ENCODE peak calls at places on chromosomes 5 and 9, in nine cellular contexts. Z is memory B cell; U is activated naive CD4-positive, alpha-beta T cell; D is foreskin keratinocyte; O is lower leg skin; A is OCI-LY7; B is amniotic stem cell; C is NCI-H524; X is natural killer cell treated with Interleukin-12 subunit alpha and Interleukin-12 subunit beta and Interleukin-15 and Interleukin-18, amount 100 ng/mL, for 72 hours. F is an unnamed sample.

GRCh38 chr9:89878687-89879086 is 273.9 kb downstream of the GADD45G start:
- DNase-seq in Z (no peak), U (no peak), D (no peak), O (peak), A (no peak), B (no peak), C (peak), X (no peak), F (no peak)

GRCh38 chr9:137488330-137488653 is 29.2 kb upstream of the NSMF start:
- DNase-seq in Z (no peak), U (no peak), D (no peak), O (no peak), A (no peak), B (no peak), C (peak), X (no peak), F (no peak)

GRCh38 chr9:111454751-111455150 is 29.4 kb downstream of the ECPAS start:
- DNase-seq in Z (no peak), U (no peak), D (no peak), O (no peak), A (no peak), B (no peak), C (no peak), X (no peak), F (no peak)

GRCh38 chr9:90444609-90445008 is 198.0 kb downstream of the DIRAS2 start:
- DNase-seq in Z (no peak), U (no peak), D (no peak), O (no peak), A (no peak), B (no peak), C (no peak), X (no peak), F (no peak)

GRCh38 chr5:160702323-160702722 is 149.7 kb downstream of the ATP10B start:
- DNase-seq in Z (no peak), U (no peak), D (no peak), O (no peak), A (no peak), B (no peak), C (no peak), X (no peak), F (no peak)

GRCh38 chr9:95874989-95875304 is 544 bp upstream of the ERCC6L2 start:
- DNase-seq in Z (peak), U (peak), D (no peak), O (peak), A (peak), B (no peak), C (no peak), X (peak), F (no peak)

GRCh38 chr5:120507826-120508463 is 43.8 kb downstream of the PRR16 start:
- DNase-seq in Z (no peak), U (no peak), D (no peak), O (no peak), A (no peak), B (no peak), C (no peak), X (no peak), F (no peak)

GRCh38 chr5:56838409-56839039 is 23.2 kb downstream of the MAP3K1 start:
- DNase-seq in Z (peak), U (no peak), D (no peak), O (no peak), A (peak), B (peak), C (peak), X (no peak), F (no peak)

GRCh38 chr9:127207734-127208410 is 56.7 kb upstream of the GARNL3 start:
- DNase-seq in Z (no peak), U (no peak), D (no peak), O (no peak), A (no peak), B (no peak), C (no peak), X (peak), F (no peak)

GRCh38 chr5:13660072-13660471 is 284.4 kb downstream of the DNAH5 start:
- DNase-seq in Z (no peak), U (no peak), D (no peak), O (no peak), A (no peak), B (no peak), C (peak), X (no peak), F (no peak)

GRCh38 chr5:88923623-88924619 is 40.9 kb upstream of the MEF2C start:
- DNase-seq in Z (no peak), U (no peak), D (no peak), O (no peak), A (no peak), B (no peak), C (no peak), X (no peak), F (no peak)

GRCh38 chr5:87541033-87541432 is 128.3 kb upstream of the CCNH start:
- DNase-seq in Z (no peak), U (no peak), D (peak), O (no peak), A (no peak), B (no peak), C (peak), X (no peak), F (no peak)

GRCh38 chr5:2753452-2754409 is 2.3 kb upstream of the IRX2 start:
- DNase-seq in Z (no peak), U (no peak), D (no peak), O (no peak), A (no peak), B (no peak), C (no peak), X (no peak), F (no peak)

GRCh38 chr9:91558879-91559278 is 135.2 kb upstream of the NFIL3 start:
- DNase-seq in Z (no peak), U (no peak), D (no peak), O (no peak), A (no peak), B (no peak), C (no peak), X (no peak), F (no peak)

GRCh38 chr9:29144476-29144875 is 1571.2 kb upstream of the C9orf72 start:
- DNase-seq in Z (no peak), U (no peak), D (no peak), O (no peak), A (no peak), B (no peak), C (no peak), X (no peak), F (no peak)

GRCh38 chr5:178282391-178282790 is 49.8 kb upstream of the PHYKPL start:
- DNase-seq in Z (no peak), U (no peak), D (no peak), O (no peak), A (no peak), B (no peak), C (no peak), X (no peak), F (no peak)

GRCh38 chr9:78167356-78167755 is 68.5 kb upstream of the CEP78 start:
- DNase-seq in Z (no peak), U (no peak), D (peak), O (no peak), A (no peak), B (no peak), C (no peak), X (no peak), F (no peak)

GRCh38 chr5:16690243-16690839 is 73.5 kb upstream of the RETREG1 start:
- DNase-seq in Z (no peak), U (no peak), D (no peak), O (no peak), A (peak), B (no peak), C (peak), X (no peak), F (peak)

GRCh38 chr9:127388856-127389238 is 8.1 kb upstream of the SLC2A8 start:
- DNase-seq in Z (no peak), U (no peak), D (no peak), O (no peak), A (no peak), B (no peak), C (no peak), X (no peak), F (no peak)

GRCh38 chr5:151671979-151672378 is 14.7 kb downstream of the SPARC start:
- DNase-seq in Z (no peak), U (no peak), D (no peak), O (no peak), A (no peak), B (no peak), C (peak), X (no peak), F (no peak)